ENCODE peak calls at places on chromosomes 2 and 18, in six cellular contexts. M is A549, H is SJCRH30, F is heart left ventricle, J is vagina, A is ovary. P is an unnamed sample.

GRCh38 chr2:133846476-133846875 is 278.2 kb upstream of the NCKAP5 start:
- DNase-seq in M (no peak), H (no peak), F (no peak), J (peak; percentile 29), A (no peak), P (no peak)

GRCh38 chr18:59874166-59874565 is 25.6 kb upstream of the PMAIP1 start:
- DNase-seq in M (peak; percentile 40), H (no peak), F (no peak), J (no peak), A (no peak), P (peak; percentile 81)

GRCh38 chr2:210264282-210264681 is 39.0 kb upstream of the ACADL start:
- DNase-seq in M (no peak), H (no peak), F (no peak), J (no peak), A (no peak), P (no peak)

GRCh38 chr2:10285191-10285577 is 17.5 kb upstream of the HPCAL1 start:
- DNase-seq in M (no peak), H (peak; percentile 31), F (no peak), J (no peak), A (no peak), P (no peak)

GRCh38 chr2:167142554-167142953 is 254.3 kb downstream of the XIRP2 start:
- DNase-seq in M (no peak), H (no peak), F (no peak), J (no peak), A (no peak), P (no peak)

GRCh38 chr2:157809212-157809611 is 66.9 kb downstream of the ACVR1 start:
- DNase-seq in M (no peak), H (no peak), F (no peak), J (no peak), A (no peak), P (no peak)

GRCh38 chr2:41414486-41415230 is 633.2 kb upstream of the PKDCC start:
- DNase-seq in M (peak; percentile 3), H (peak; percentile 43), F (peak; percentile 25), J (no peak), A (no peak), P (peak; percentile 19)

GRCh38 chr2:207015901-207016300 is 76.6 kb downstream of the CPO start:
- DNase-seq in M (no peak), H (no peak), F (no peak), J (no peak), A (no peak), P (no peak)

GRCh38 chr18:51195602-51196115 is 1.8 kb downstream of the MEX3C start:
- DNase-seq in M (peak; percentile 18), H (peak; percentile 59), F (no peak), J (no peak), A (no peak), P (no peak)

GRCh38 chr2:28334527-28334891 is 58.1 kb upstream of the FOSL2 start:
- DNase-seq in M (no peak), H (no peak), F (peak; percentile 68), J (no peak), A (peak; percentile 42), P (no peak)

GRCh38 chr2:46988733-46989481 is 73.3 kb upstream of the MCFD2 start:
- DNase-seq in M (no peak), H (peak; percentile 38), F (peak; percentile 65), J (no peak), A (peak; percentile 74), P (no peak)

GRCh38 chr2:63572001-63572400 is 16.3 kb downstream of the WDPCP start:
- DNase-seq in M (no peak), H (no peak), F (no peak), J (no peak), A (no peak), P (no peak)

GRCh38 chr2:190748966-190749365 is 100.1 kb downstream of the NAB1 start:
- DNase-seq in M (no peak), H (no peak), F (no peak), J (no peak), A (no peak), P (no peak)

GRCh38 chr2:107809835-107810234 is 16.9 kb upstream of the RGPD4 start:
- DNase-seq in M (no peak), H (no peak), F (no peak), J (no peak), A (no peak), P (no peak)

GRCh38 chr18:77777126-77777525 is 527.5 kb downstream of the GALR1 start:
- DNase-seq in M (no peak), H (no peak), F (no peak), J (no peak), A (no peak), P (no peak)

GRCh38 chr2:70679244-70679643 is 88.8 kb downstream of the ADD2 start:
- DNase-seq in M (no peak), H (no peak), F (no peak), J (no peak), A (no peak), P (no peak)

GRCh38 chr2:88686320-88686719 is 5.2 kb upstream of the RPIA start:
- DNase-seq in M (no peak), H (no peak), F (no peak), J (no peak), A (no peak), P (no peak)

GRCh38 chr2:88684519-88684918 is 7.0 kb upstream of the RPIA start:
- DNase-seq in M (no peak), H (no peak), F (no peak), J (no peak), A (no peak), P (no peak)

GRCh38 chr2:88683160-88684021 is 8.1 kb upstream of the RPIA start:
- DNase-seq in M (no peak), H (no peak), F (no peak), J (no peak), A (no peak), P (no peak)

GRCh38 chr2:88680916-88681315 is 10.6 kb upstream of the RPIA start:
- DNase-seq in M (no peak), H (no peak), F (no peak), J (no peak), A (peak; percentile 35), P (no peak)

DNA sequence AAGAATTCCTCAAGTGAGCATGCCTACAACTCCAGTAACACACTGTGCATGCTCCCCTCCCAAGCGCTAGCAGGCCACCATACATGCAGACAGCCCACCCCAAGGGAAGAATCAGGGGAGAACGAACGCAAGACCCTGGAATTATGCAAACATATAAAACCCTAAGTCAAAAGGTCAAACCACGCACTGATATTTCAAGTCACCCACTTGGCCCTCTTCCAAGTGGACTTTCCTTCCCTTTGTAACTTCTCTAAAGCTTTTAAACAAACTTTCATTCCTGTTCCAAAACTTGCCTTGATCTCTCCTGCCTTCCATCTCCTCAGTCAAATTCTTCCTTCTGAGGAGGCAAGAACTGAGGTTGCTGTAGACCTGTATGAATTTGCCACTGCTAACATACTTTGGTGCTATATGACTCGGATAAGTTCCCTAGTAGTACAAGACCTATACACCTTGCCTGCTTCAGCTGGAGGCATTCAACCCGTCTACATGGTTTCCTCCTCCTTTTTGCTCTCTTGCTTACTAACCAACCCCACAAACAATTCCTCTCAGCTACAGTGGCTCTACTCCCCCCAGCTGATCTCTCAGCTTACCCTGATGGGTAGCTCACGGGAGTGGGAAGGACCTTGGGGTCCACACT is 11.1 kb upstream of the RPIA start:
- DNase-seq in M (no peak), H (no peak), F (no peak), J (no peak), A (no peak), P (no peak)
- H3K9me3 ChIP-seq in M (peaks cover 34% of the 10 kb centered on the region), H (peaks cover 27% of the 10 kb centered on the region), F (peaks cover 6% of the 10 kb centered on the region), J (no peaks in the 10 kb centered on the region), A (no peaks in the 10 kb centered on the region), P (no peaks in the 10 kb centered on the region)

GRCh38 chr2:217852812-217853211 is 150.0 kb downstream of the TNS1 start:
- DNase-seq in M (no peak), H (no peak), F (no peak), J (no peak), A (no peak), P (no peak)
- H3K4me1 ChIP-seq in M (peaks cover 39% of the 10 kb centered on the region), H (peaks cover 15% of the 10 kb centered on the region), F (peaks cover 100% of the 10 kb centered on the region), J (peaks cover 74% of the 10 kb centered on the region), A (peaks cover 41% of the 10 kb centered on the region), P (peaks cover 24% of the 10 kb centered on the region)

GRCh38 chr2:31053929-31054328 is 84.3 kb downstream of the GALNT14 start:
- DNase-seq in M (no peak), H (no peak), F (no peak), J (peak; percentile 47), A (no peak), P (no peak)

GRCh38 chr2:31052284-31052683 is 86.0 kb downstream of the GALNT14 start:
- DNase-seq in M (no peak), H (no peak), F (no peak), J (peak; percentile 72), A (no peak), P (no peak)

GRCh38 chr2:31049913-31050588 is 88.2 kb downstream of the GALNT14 start:
- DNase-seq in M (no peak), H (no peak), F (no peak), J (no peak), A (no peak), P (no peak)

GRCh38 chr2:31051213-31052185 is 86.7 kb downstream of the GALNT14 start:
- DNase-seq in M (no peak), H (no peak), F (no peak), J (no peak), A (no peak), P (no peak)

GRCh38 chr2:31049264-31049663 is 89.0 kb downstream of the GALNT14 start:
- DNase-seq in M (no peak), H (no peak), F (no peak), J (no peak), A (no peak), P (no peak)
- H3K27ac ChIP-seq in M (no peak overlapping the region), H (no peak overlapping the region), F (no peak overlapping the region), J (no peak overlapping the region), A (no peak overlapping the region), P (no peak overlapping the region)

DNA sequence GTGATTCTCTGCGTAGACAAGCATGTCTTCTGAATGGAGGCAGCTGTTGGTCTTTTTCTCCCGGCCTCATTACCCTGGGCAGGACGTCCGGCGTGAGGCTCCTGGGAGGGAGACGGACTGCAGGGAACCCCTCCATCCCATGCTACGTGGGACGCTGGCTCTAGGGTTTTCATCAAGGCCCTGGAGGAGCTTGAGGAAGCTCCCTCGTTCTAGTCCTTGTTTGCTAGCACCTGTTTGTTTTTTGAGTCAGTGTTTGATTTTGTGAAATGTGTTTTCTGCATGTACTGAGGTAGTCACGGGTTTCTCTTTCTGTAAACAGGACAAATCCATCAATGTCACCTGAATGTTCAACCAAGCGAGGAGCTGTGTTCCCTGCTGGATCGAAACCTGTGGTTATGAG is 99.3 kb upstream of the TMEM18 start:
- DNase-seq in M (no peak), H (no peak), F (no peak), J (no peak), A (no peak), P (no peak)
- H3K9me3 ChIP-seq in M (no peaks in the 10 kb centered on the region), H (no peaks in the 10 kb centered on the region), F (no peaks in the 10 kb centered on the region), J (no peaks in the 10 kb centered on the region), A (no peaks in the 10 kb centered on the region), P (no peaks in the 10 kb centered on the region)

GRCh38 chr2:231362785-231363184 is 32.7 kb upstream of the B3GNT7 start:
- DNase-seq in M (no peak), H (no peak), F (no peak), J (no peak), A (no peak), P (no peak)
- H3K4me1 ChIP-seq in M (peaks cover 18% of the 10 kb centered on the region), H (peaks cover 24% of the 10 kb centered on the region), F (no peaks in the 10 kb centered on the region), J (peaks cover 14% of the 10 kb centered on the region), A (no peaks in the 10 kb centered on the region), P (peaks cover 33% of the 10 kb centered on the region)